ENCODE peak calls at places on chromosomes 6 and 20, in nine cellular contexts. One of them, this sample, is unnamed. For H3K9me3 and H3K27me3, the result is how much of the 10 kb centered on the place peaks cover.

GRCh38 chr6:36204068-36204753 is 7.7 kb downstream of the BRPF3 start:
- DNase-seq in heart left ventricle: no peak
- DNase-seq in stomach: no peak
- DNase-seq in fibroblast of lung: no peak
- DNase-seq in A673: no peak
- DNase-seq in body of pancreas: no peak
- DNase-seq in naive thymus-derived CD4-positive, alpha-beta T cell: peak
- DNase-seq in esophagus squamous epithelium: no peak
- DNase-seq in CD8-positive, alpha-beta T cell: peak
- DNase-seq in this sample: no peak

GRCh38 chr20:49287555-49288249 is 9.8 kb upstream of the ZNFX1 start:
- DNase-seq in stomach: no peak
- DNase-seq in A673: no peak
- DNase-seq in naive thymus-derived CD4-positive, alpha-beta T cell: no peak
- DNase-seq in esophagus squamous epithelium: no peak
- DNase-seq in CD8-positive, alpha-beta T cell: no peak
- DNase-seq in heart left ventricle: no peak
- DNase-seq in fibroblast of lung: peak
- DNase-seq in body of pancreas: no peak
- DNase-seq in this sample: no peak

GRCh38 chr20:33689973-33690372 is 3.8 kb upstream of the E2F1 start:
- DNase-seq in stomach: no peak
- DNase-seq in naive thymus-derived CD4-positive, alpha-beta T cell: no peak
- DNase-seq in esophagus squamous epithelium: no peak
- DNase-seq in heart left ventricle: no peak
- DNase-seq in fibroblast of lung: peak
- DNase-seq in CD8-positive, alpha-beta T cell: peak
- DNase-seq in A673: no peak
- DNase-seq in body of pancreas: no peak
- DNase-seq in this sample: peak

GRCh38 chr20:44028868-44029847 is 114.5 kb downstream of the TOX2 start:
- DNase-seq in CD8-positive, alpha-beta T cell: peak
- DNase-seq in stomach: no peak
- DNase-seq in A673: no peak
- DNase-seq in naive thymus-derived CD4-positive, alpha-beta T cell: no peak
- DNase-seq in esophagus squamous epithelium: no peak
- DNase-seq in heart left ventricle: no peak
- DNase-seq in body of pancreas: no peak
- DNase-seq in fibroblast of lung: no peak
- DNase-seq in this sample: no peak

GRCh38 chr6:148240866-148241477 is 101.7 kb upstream of the SASH1 start:
- DNase-seq in naive thymus-derived CD4-positive, alpha-beta T cell: no peak
- DNase-seq in esophagus squamous epithelium: no peak
- DNase-seq in A673: no peak
- DNase-seq in CD8-positive, alpha-beta T cell: no peak
- DNase-seq in fibroblast of lung: no peak
- DNase-seq in body of pancreas: no peak
- DNase-seq in heart left ventricle: no peak
- DNase-seq in stomach: no peak
- DNase-seq in this sample: no peak

GRCh38 chr6:160284575-160284974 is 26.0 kb upstream of the SLC22A2 start:
- DNase-seq in CD8-positive, alpha-beta T cell: no peak
- DNase-seq in fibroblast of lung: no peak
- DNase-seq in esophagus squamous epithelium: no peak
- DNase-seq in A673: no peak
- DNase-seq in heart left ventricle: no peak
- DNase-seq in stomach: no peak
- DNase-seq in naive thymus-derived CD4-positive, alpha-beta T cell: no peak
- DNase-seq in body of pancreas: no peak
- DNase-seq in this sample: no peak

GRCh38 chr6:166516256-166516655 is 70.2 kb downstream of the RAMACL start:
- DNase-seq in CD8-positive, alpha-beta T cell: no peak
- DNase-seq in A673: no peak
- DNase-seq in fibroblast of lung: peak
- DNase-seq in naive thymus-derived CD4-positive, alpha-beta T cell: no peak
- DNase-seq in body of pancreas: no peak
- DNase-seq in stomach: no peak
- DNase-seq in heart left ventricle: no peak
- DNase-seq in esophagus squamous epithelium: no peak
- DNase-seq in this sample: no peak

GRCh38 chr20:6835609-6836008 is 68.1 kb downstream of the BMP2 start:
- DNase-seq in heart left ventricle: no peak
- DNase-seq in body of pancreas: no peak
- DNase-seq in fibroblast of lung: no peak
- DNase-seq in A673: no peak
- DNase-seq in esophagus squamous epithelium: no peak
- DNase-seq in CD8-positive, alpha-beta T cell: no peak
- DNase-seq in naive thymus-derived CD4-positive, alpha-beta T cell: no peak
- DNase-seq in stomach: no peak
- DNase-seq in this sample: no peak

GRCh38 chr20:58429303-58429702 is 40.3 kb downstream of the VAPB start:
- DNase-seq in esophagus squamous epithelium: no peak
- DNase-seq in stomach: no peak
- DNase-seq in A673: no peak
- DNase-seq in naive thymus-derived CD4-positive, alpha-beta T cell: no peak
- DNase-seq in heart left ventricle: no peak
- DNase-seq in fibroblast of lung: no peak
- DNase-seq in CD8-positive, alpha-beta T cell: no peak
- DNase-seq in body of pancreas: no peak
- DNase-seq in this sample: no peak

GRCh38 chr6:40586800-40587201 is 363 bp downstream of the LRFN2 start:
- DNase-seq in esophagus squamous epithelium: no peak
- DNase-seq in A673: peak
- DNase-seq in body of pancreas: peak
- DNase-seq in naive thymus-derived CD4-positive, alpha-beta T cell: peak
- DNase-seq in heart left ventricle: no peak
- DNase-seq in fibroblast of lung: no peak
- DNase-seq in CD8-positive, alpha-beta T cell: no peak
- DNase-seq in stomach: peak
- DNase-seq in this sample: no peak

DNA sequence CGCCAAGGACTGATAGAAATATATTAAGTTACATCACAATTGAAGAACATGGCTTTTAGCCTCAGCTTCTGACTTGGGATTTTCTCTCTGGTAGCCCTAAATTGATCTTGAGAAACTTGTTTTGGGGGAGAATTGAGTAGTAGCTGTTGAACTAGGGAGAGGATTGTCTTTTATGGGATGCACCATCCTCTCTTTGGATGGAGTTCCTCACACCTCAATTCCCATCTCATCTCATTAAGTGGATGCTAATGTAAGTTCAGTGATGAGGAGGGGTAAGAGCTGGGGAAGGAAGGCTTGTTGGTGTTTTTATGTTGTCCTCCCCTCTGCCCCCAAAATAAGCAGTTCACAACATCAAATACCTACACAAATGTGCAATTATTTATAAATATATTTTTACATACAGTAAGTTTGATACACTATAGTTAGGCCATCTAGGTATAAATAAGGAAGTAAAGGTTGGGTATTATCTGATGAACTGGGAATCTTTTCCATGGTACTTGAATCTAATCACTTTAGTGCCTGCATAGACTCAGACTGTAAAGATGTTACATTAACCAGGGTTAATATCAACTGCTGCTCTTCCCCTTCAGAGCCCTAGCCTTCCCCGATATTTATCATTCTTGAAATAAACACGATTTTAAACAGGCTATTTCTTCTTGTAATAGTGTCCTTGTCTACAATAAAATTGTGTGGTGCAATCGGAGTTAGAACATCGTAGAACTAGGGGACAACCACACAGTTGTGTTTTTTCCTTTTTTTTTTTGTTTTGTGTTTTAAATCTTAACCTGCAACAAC is 4.2 kb downstream of the GJA1 start:
- DNase-seq in heart left ventricle: no peak
- DNase-seq in naive thymus-derived CD4-positive, alpha-beta T cell: no peak
- DNase-seq in A673: no peak
- DNase-seq in esophagus squamous epithelium: no peak
- DNase-seq in body of pancreas: no peak
- DNase-seq in stomach: no peak
- DNase-seq in fibroblast of lung: no peak
- DNase-seq in CD8-positive, alpha-beta T cell: no peak
- DNase-seq in this sample: no peak
- H3K4me3 ChIP-seq in heart left ventricle: no peak
- H3K4me3 ChIP-seq in naive thymus-derived CD4-positive, alpha-beta T cell: no peak
- H3K4me3 ChIP-seq in A673: peak
- H3K4me3 ChIP-seq in esophagus squamous epithelium: peak
- H3K4me3 ChIP-seq in body of pancreas: no peak
- H3K4me3 ChIP-seq in stomach: no peak
- H3K4me3 ChIP-seq in fibroblast of lung: peak
- H3K4me3 ChIP-seq in CD8-positive, alpha-beta T cell: no peak
- H3K4me3 ChIP-seq in this sample: no peak

DNA sequence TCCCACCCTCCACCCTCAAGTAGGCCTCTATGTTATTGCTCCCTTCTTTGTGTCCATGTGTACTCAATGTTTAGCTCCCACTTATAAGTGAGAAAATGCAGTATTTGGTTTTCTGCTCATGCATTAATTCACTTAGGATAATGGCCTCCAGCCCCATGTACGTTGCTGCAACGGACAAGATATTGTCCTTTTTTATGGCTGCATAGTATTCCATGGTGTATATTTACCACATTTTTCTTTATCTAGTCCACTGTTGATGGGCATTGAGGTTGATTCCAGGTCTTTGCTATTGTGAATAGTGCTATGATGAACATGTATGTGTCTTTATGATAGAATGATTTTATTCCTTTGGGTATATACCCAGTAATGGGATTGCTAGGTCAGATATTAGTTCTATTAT is 64.1 kb upstream of the NNAT start:
- DNase-seq in A673: no peak
- DNase-seq in heart left ventricle: no peak
- DNase-seq in naive thymus-derived CD4-positive, alpha-beta T cell: no peak
- DNase-seq in fibroblast of lung: no peak
- DNase-seq in CD8-positive, alpha-beta T cell: no peak
- DNase-seq in esophagus squamous epithelium: no peak
- DNase-seq in body of pancreas: no peak
- DNase-seq in stomach: no peak
- DNase-seq in this sample: no peak
- H3K9me3 ChIP-seq in A673: under half
- H3K9me3 ChIP-seq in heart left ventricle: under half
- H3K9me3 ChIP-seq in naive thymus-derived CD4-positive, alpha-beta T cell: under half
- H3K9me3 ChIP-seq in fibroblast of lung: under half
- H3K9me3 ChIP-seq in CD8-positive, alpha-beta T cell: under half
- H3K9me3 ChIP-seq in esophagus squamous epithelium: under half
- H3K9me3 ChIP-seq in body of pancreas: under half
- H3K9me3 ChIP-seq in stomach: under half
- H3K9me3 ChIP-seq in this sample: under half

DNA sequence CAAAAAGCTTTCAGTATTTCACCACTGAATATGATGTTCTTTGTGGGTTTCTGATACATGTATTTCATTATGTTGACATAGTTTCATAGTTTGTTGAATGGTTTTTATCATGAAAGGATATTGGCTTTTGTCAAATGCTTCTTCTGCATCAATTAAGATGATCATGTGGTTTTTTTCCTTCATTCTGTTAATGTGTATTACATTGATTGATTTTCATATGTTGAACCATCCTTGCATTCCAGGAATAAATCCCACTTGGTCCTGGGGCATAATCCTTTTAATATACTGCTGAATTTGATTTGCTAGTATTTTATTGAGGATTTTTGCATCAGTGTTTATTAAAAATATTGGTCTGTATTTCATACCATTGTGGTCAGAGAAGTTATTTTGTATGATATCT is 70.9 kb upstream of the BHLHE23 start:
- DNase-seq in body of pancreas: no peak
- DNase-seq in naive thymus-derived CD4-positive, alpha-beta T cell: no peak
- DNase-seq in esophagus squamous epithelium: no peak
- DNase-seq in A673: no peak
- DNase-seq in CD8-positive, alpha-beta T cell: no peak
- DNase-seq in fibroblast of lung: no peak
- DNase-seq in heart left ventricle: no peak
- DNase-seq in stomach: no peak
- DNase-seq in this sample: no peak
- H3K27me3 ChIP-seq in body of pancreas: under half
- H3K27me3 ChIP-seq in naive thymus-derived CD4-positive, alpha-beta T cell: under half
- H3K27me3 ChIP-seq in esophagus squamous epithelium: under half
- H3K27me3 ChIP-seq in A673: half or more
- H3K27me3 ChIP-seq in CD8-positive, alpha-beta T cell: under half
- H3K27me3 ChIP-seq in fibroblast of lung: under half
- H3K27me3 ChIP-seq in heart left ventricle: under half
- H3K27me3 ChIP-seq in stomach: half or more
- H3K27me3 ChIP-seq in this sample: under half

GRCh38 chr20:36542019-36542488 is 735 bp downstream of the MYL9 start:
- DNase-seq in heart left ventricle: peak
- DNase-seq in stomach: no peak
- DNase-seq in naive thymus-derived CD4-positive, alpha-beta T cell: no peak
- DNase-seq in body of pancreas: no peak
- DNase-seq in fibroblast of lung: peak
- DNase-seq in CD8-positive, alpha-beta T cell: no peak
- DNase-seq in A673: no peak
- DNase-seq in esophagus squamous epithelium: no peak
- DNase-seq in this sample: peak

GRCh38 chr20:36543187-36544133 is 2.1 kb downstream of the MYL9 start:
- DNase-seq in heart left ventricle: peak
- DNase-seq in fibroblast of lung: peak
- DNase-seq in CD8-positive, alpha-beta T cell: no peak
- DNase-seq in A673: no peak
- DNase-seq in body of pancreas: peak
- DNase-seq in naive thymus-derived CD4-positive, alpha-beta T cell: no peak
- DNase-seq in esophagus squamous epithelium: no peak
- DNase-seq in stomach: no peak
- DNase-seq in this sample: peak

GRCh38 chr20:36546111-36546736 is 4.9 kb downstream of the MYL9 start:
- DNase-seq in CD8-positive, alpha-beta T cell: no peak
- DNase-seq in stomach: no peak
- DNase-seq in naive thymus-derived CD4-positive, alpha-beta T cell: no peak
- DNase-seq in A673: no peak
- DNase-seq in esophagus squamous epithelium: no peak
- DNase-seq in heart left ventricle: no peak
- DNase-seq in fibroblast of lung: no peak
- DNase-seq in body of pancreas: no peak
- DNase-seq in this sample: no peak

GRCh38 chr20:36542516-36543186 is 1.3 kb downstream of the MYL9 start:
- DNase-seq in CD8-positive, alpha-beta T cell: no peak
- DNase-seq in fibroblast of lung: no peak
- DNase-seq in body of pancreas: no peak
- DNase-seq in heart left ventricle: no peak
- DNase-seq in naive thymus-derived CD4-positive, alpha-beta T cell: no peak
- DNase-seq in A673: no peak
- DNase-seq in stomach: no peak
- DNase-seq in esophagus squamous epithelium: no peak
- DNase-seq in this sample: no peak

DNA sequence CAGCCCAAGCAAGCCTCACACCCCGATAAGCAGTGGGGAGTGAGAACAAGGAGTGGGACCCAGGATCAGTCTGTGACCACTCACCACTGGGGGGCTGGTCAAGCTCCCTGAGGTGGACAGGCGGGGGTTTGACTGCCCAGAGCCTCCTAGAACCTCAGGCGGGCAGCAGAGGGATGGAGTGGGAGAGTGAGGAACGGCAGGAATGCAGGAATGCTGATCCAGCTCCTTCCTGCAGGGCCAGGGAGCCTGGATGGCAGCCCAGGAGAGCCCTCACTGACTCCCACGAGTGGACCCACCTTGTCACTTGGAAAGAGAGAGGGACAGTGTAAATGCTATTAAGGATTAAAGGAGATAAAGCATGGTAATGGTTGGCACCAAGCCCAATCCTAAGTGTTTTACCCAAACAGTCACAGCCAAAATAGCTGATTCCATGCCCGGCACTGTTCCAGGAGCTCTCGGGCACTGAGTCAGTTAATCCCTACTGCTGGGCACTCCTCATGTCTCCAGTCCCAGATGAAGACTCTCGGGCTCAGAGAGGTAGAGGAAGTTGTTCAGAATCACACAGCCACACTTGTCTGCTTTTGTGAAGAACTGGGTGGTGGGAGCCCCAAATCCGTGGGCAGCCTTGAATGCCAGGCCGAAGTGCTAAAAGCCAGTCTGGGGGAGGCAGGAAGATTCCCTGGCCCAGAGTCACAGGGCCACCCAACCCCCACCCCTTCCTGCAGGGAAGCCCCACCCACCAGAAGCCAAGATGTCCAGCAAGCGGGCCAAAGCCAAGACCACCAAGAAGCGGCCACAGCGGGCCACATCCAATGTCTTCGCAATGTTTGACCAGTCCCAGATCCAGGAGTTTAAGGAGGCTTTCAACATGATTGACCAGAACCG is 3.1 kb downstream of the MYL9 start:
- DNase-seq in fibroblast of lung: peak
- DNase-seq in body of pancreas: peak
- DNase-seq in stomach: no peak
- DNase-seq in CD8-positive, alpha-beta T cell: no peak
- DNase-seq in A673: peak
- DNase-seq in naive thymus-derived CD4-positive, alpha-beta T cell: no peak
- DNase-seq in heart left ventricle: peak
- DNase-seq in esophagus squamous epithelium: no peak
- DNase-seq in this sample: peak
- H3K4me3 ChIP-seq in fibroblast of lung: peak
- H3K4me3 ChIP-seq in body of pancreas: no peak
- H3K4me3 ChIP-seq in stomach: peak
- H3K4me3 ChIP-seq in CD8-positive, alpha-beta T cell: no peak
- H3K4me3 ChIP-seq in A673: no peak
- H3K4me3 ChIP-seq in naive thymus-derived CD4-positive, alpha-beta T cell: no peak
- H3K4me3 ChIP-seq in heart left ventricle: no peak
- H3K4me3 ChIP-seq in esophagus squamous epithelium: peak
- H3K4me3 ChIP-seq in this sample: no peak